ENCODE peak calls at places on chromosomes 16 and 17, in five cellular contexts. T is CD4-positive, alpha-beta memory T cell; A is H9; O is transverse colon; U is prostate gland. V is an unnamed sample. For H3K9me3, the result is how much of the 10 kb centered on the place peaks cover.

GRCh38 chr17:74641224-74641948 is 17.8 kb upstream of the CD300E start:
- DNase-seq in T (no peak), A (no peak), O (no peak), U (no peak), V (no peak)

GRCh38 chr16:23953476-23953875 is 117.7 kb downstream of the PRKCB start:
- DNase-seq in T (no peak), A (no peak), O (no peak), U (no peak), V (no peak)

GRCh38 chr17:73645050-73645871 is 1.0 kb upstream of the SDK2 start:
- DNase-seq in T (peak), A (peak), O (peak), U (peak), V (no peak)

GRCh38 chr17:79944251-79944812 is 91.3 kb downstream of the TBC1D16 start:
- DNase-seq in T (no peak), A (peak), O (no peak), U (no peak), V (no peak)

GRCh38 chr16:87613961-87614360 is 11.7 kb downstream of the JPH3 start:
- DNase-seq in T (no peak), A (no peak), O (no peak), U (no peak), V (no peak)

GRCh38 chr16:69132424-69133252 is at the start of the genes CHTF8 and UTP4:
- DNase-seq in T (peak), A (peak), O (peak), U (peak), V (peak)

GRCh38 chr17:29141484-29141835 is 38.7 kb downstream of the MYO18A start:
- DNase-seq in T (no peak), A (no peak), O (no peak), U (no peak), V (no peak)

GRCh38 chr17:13484020-13484419 is 117.7 kb downstream of the HS3ST3A1 start:
- DNase-seq in T (no peak), A (no peak), O (no peak), U (no peak), V (no peak)

GRCh38 chr17:41666708-41667279 is 21.9 kb upstream of the EIF1 start:
- DNase-seq in T (peak), A (peak), O (peak), U (peak), V (peak)

GRCh38 chr17:1089915-1090314 is 89.9 kb downstream of the ABR start:
- DNase-seq in T (no peak), A (no peak), O (no peak), U (peak), V (no peak)

GRCh38 chr17:79661292-79662041 is 50.6 kb upstream of the RBFOX3 start:
- DNase-seq in T (no peak), A (no peak), O (no peak), U (no peak), V (no peak)

GRCh38 chr16:84774810-84775209 is 45.0 kb upstream of the CRISPLD2 start:
- DNase-seq in T (no peak), A (no peak), O (no peak), U (no peak), V (no peak)

GRCh38 chr16:4309102-4309832 is 6.6 kb upstream of the GLIS2 start:
- DNase-seq in T (no peak), A (peak), O (no peak), U (no peak), V (no peak)

GRCh38 chr17:37818689-37819088 is 73.8 kb upstream of the HNF1B start:
- DNase-seq in T (no peak), A (no peak), O (peak), U (peak), V (no peak)

GRCh38 chr17:75289832-75290337 is 652 bp upstream of the SLC25A19 start:
- DNase-seq in T (no peak), A (no peak), O (peak), U (peak), V (peak)

GRCh38 chr16:11681977-11682654 is 13.9 kb downstream of the SNN start:
- DNase-seq in T (no peak), A (no peak), O (peak), U (no peak), V (no peak)

GRCh38 chr17:80871341-80871740 is 120.3 kb upstream of the CHMP6 start:
- DNase-seq in T (no peak), A (no peak), O (no peak), U (no peak), V (no peak)

GRCh38 chr16:54780266-54780665 is 150.4 kb upstream of the IRX5 start:
- DNase-seq in T (no peak), A (no peak), O (no peak), U (no peak), V (no peak)

GRCh38 chr17:75250009-75250471 is 11.4 kb downstream of the GGA3 start:
- DNase-seq in T (no peak), A (no peak), O (peak), U (no peak), V (no peak)

GRCh38 chr17:46942441-46943217 is 19.7 kb downstream of the GOSR2 start:
- DNase-seq in T (peak), A (peak), O (peak), U (peak), V (no peak)

GRCh38 chr16:52498640-52499039 is 48.3 kb downstream of the TOX3 start:
- DNase-seq in T (no peak), A (no peak), O (peak), U (no peak), V (no peak)

GRCh38 chr17:38702166-38702899 is 2.7 kb upstream of the MLLT6 start:
- DNase-seq in T (peak), A (peak), O (peak), U (peak), V (peak)

GRCh38 chr17:40598928-40599627 is 33.8 kb upstream of the CCR7 start:
- DNase-seq in T (peak), A (no peak), O (peak), U (no peak), V (peak)

GRCh38 chr16:3306078-3306477 is 781 bp downstream of the ZNF75A start:
- DNase-seq in T (no peak), A (no peak), O (no peak), U (no peak), V (no peak)
- H3K9me3 ChIP-seq in T (under half), A (under half), O (half or more), U (under half), V (under half)

DNA sequence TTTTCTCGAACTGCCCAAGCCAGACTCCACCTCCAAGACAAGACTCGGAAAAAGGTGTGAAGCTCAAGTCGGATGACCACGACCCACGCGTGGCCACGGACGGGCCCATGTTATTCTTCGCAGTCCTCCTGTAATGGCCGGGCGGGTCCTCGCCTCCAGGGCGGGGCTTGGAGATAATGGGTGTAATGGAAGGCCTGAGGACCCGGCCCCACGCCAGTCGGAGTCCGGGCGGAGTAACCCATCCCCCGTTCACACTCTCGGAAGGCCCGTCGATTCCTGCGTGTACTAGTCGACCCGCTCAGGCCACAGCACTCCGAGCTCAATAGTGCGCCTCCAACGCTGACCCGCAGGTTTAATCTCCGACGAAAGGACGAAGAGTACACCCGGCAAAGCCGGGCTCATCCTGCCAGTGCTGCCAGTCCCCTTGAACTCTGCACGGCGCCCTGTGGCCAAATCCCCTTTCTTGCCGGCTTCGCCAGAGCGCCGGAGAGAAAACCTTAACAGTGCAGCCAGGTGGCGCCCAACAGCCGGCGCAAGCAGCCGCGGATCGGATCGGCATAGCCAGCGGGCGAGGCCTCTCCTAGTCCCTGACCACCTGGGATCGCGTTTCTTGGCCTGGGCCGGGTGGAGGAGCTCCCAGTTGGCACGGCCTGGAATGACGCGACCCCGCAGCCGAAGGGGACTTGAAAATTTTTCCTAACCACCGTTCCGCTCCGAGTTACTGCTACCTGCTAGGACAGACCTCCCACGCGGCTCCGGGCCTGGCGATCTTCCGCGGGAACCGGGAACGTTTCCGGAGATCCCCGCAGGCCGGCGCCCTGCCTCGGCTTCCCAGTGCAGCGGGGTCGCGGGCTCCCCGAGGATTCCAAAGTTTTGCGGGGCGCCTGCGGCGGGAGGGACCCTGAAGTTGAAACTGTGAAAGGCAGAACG is 762.0 kb downstream of the KCNJ18 start:
- DNase-seq in T (no peak), A (no peak), O (no peak), U (no peak), V (no peak)
- H3K9me3 ChIP-seq in T (under half), A (half or more), O (under half), U (under half), V (under half)

GRCh38 chr17:70074991-70075390 is at the start of gene KCNJ16:
- DNase-seq in T (no peak), A (no peak), O (peak), U (no peak), V (no peak)
- H3K9me3 ChIP-seq in T (under half), A (under half), O (under half), U (under half), V (under half)

DNA sequence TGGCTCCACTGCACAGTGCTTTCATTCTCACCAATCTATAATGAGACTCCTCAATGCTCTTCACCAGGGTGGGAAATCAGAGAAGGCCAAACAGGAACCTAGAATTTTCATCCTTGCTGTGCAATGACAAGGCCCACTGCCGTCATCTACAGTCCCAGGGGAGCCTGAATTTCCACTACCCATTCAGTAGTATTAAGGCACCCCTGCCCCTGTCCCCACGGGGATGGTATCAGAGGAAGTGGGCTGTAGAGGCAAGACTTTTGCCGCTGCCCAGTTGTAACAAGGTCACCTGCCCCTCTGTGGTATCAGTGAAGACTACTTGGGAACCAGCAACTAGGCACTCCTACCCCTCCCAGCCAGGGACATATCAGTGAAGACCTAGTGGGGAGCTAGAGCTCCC is 104.5 kb downstream of the C16orf78 start:
- DNase-seq in T (no peak), A (no peak), O (no peak), U (no peak), V (no peak)
- H3K9me3 ChIP-seq in T (under half), A (under half), O (under half), U (under half), V (under half)

DNA sequence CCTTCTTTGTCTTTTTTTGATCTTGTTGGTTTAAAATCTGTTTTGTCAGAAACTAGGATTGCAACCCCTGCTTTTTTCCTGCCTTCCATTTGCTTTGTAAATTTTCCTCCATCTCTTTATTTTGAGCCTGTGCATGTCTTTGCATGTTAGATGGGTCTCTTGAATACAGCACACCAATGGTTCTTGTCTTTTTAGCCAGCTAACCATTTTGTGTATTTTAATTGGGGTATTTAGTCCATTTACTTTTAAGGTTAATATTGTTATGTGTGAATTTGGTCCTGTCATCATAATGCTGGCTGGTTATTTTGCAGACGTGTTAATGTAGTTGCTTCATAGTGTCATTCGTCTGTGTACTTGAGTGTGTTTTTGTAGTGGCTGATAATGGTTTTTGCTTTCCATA is 26.2 kb downstream of the NFATC3 start:
- DNase-seq in T (no peak), A (no peak), O (no peak), U (no peak), V (no peak)
- H3K9me3 ChIP-seq in T (under half), A (under half), O (under half), U (under half), V (under half)

GRCh38 chr17:27083408-27084185 is 210.3 kb upstream of the WSB1 start:
- DNase-seq in T (no peak), A (no peak), O (no peak), U (no peak), V (no peak)
- H3K9me3 ChIP-seq in T (under half), A (half or more), O (under half), U (under half), V (under half)

GRCh38 chr17:82432017-82432416 is 13.6 kb upstream of the OGFOD3 start:
- DNase-seq in T (no peak), A (no peak), O (no peak), U (no peak), V (no peak)

GRCh38 chr17:82435601-82436583 is 14.7 kb downstream of the CYBC1 start:
- DNase-seq in T (no peak), A (peak), O (no peak), U (no peak), V (no peak)

GRCh38 chr17:82435103-82435502 is 15.4 kb downstream of the CYBC1 start:
- DNase-seq in T (no peak), A (no peak), O (no peak), U (no peak), V (no peak)

GRCh38 chr17:82434216-82434565 is 15.8 kb upstream of the OGFOD3 start:
- DNase-seq in T (no peak), A (no peak), O (peak), U (no peak), V (no peak)

GRCh38 chr17:82433560-82434215 is 15.3 kb upstream of the OGFOD3 start:
- DNase-seq in T (no peak), A (no peak), O (no peak), U (no peak), V (no peak)
- H3K9me3 ChIP-seq in T (under half), A (under half), O (under half), U (under half), V (under half)

GRCh38 chr17:6915620-6916019 is 80.2 kb upstream of the ALOX12 start:
- DNase-seq in T (no peak), A (no peak), O (no peak), U (no peak), V (no peak)

GRCh38 chr17:6913608-6914443 is 82.0 kb upstream of the ALOX12 start:
- DNase-seq in T (peak), A (peak), O (peak), U (peak), V (peak)

GRCh38 chr17:6914711-6915110 is 81.1 kb upstream of the ALOX12 start:
- DNase-seq in T (no peak), A (no peak), O (no peak), U (no peak), V (no peak)

GRCh38 chr17:6910987-6911603 is 79.6 kb upstream of the TEKT1 start:
- DNase-seq in T (peak), A (no peak), O (no peak), U (no peak), V (no peak)

DNA sequence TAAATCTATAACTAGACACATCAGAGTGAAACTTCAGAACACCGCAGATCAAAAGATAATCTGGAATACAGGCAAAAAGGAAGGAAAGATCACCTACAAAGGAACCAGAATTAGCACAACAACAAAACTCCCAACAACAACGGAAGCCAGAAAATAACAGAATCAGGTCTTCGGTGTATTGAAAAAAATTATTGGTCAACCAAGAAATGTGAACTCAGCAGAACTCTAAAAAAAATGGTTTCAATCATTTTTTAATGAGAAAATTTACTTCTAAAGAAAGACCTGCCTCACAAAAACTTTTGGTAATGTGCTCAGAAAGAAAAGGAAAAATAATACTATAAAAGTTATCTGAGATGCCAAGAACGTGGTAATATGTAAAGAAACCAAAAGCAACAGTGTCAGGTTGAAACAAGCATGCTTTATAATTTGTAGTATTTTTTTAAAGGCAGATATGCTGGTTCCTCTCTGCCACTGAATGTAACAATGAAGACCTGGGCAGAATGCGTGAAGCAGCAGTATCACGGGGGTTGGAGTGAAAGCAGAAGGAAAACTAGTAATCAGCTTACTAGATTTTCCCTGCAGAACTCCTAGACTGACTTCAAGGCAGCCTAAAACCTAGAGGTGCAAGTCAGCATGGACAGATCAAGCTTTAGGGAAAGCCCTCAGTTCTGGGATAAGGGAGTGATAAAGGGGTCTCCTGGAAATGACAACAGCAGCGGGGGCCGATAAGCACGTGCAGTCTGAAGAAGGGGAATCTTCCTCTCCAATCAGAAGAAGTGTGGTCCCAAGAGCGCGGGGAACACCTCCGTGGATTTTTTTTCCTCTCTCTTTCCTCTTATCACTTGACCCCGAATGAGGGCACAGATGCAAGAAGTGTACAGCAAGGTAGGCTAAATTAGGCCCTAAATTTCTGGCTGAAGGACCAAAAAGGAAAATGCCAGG is 80.9 kb upstream of the TEKT1 start:
- DNase-seq in T (no peak), A (no peak), O (no peak), U (no peak), V (no peak)
- H3K9me3 ChIP-seq in T (under half), A (under half), O (under half), U (under half), V (under half)

V was measured in T-helper 17 cell.